ENCODE peak calls at places on chromosomes 11 and 22, in four cellular contexts. H is IMR-90, W is mesendoderm, E is H9. Y is an unnamed sample.

GRCh38 chr11:20731676-20732075 is 62.3 kb downstream of the NELL1 start:
- DNase-seq in H (no peak), W (no peak), E (no peak), Y (no peak)

GRCh38 chr22:17804331-17805080 is 30.2 kb upstream of the BID start:
- DNase-seq in H (no peak), W (peak; percentile 61), E (no peak), Y (peak; percentile 93)

GRCh38 chr11:116691779-116692178 is 81.0 kb downstream of the BUD13 start:
- DNase-seq in H (peak; percentile 6), W (peak; percentile 53), E (peak; percentile 78), Y (no peak)

GRCh38 chr11:22416462-22416861 is 78.3 kb downstream of the SLC17A6 start:
- DNase-seq in H (no peak), W (no peak), E (no peak), Y (peak; percentile 49)

GRCh38 chr11:86588566-86589090 is 83.8 kb downstream of the ME3 start:
- DNase-seq in H (no peak), W (peak; percentile 53), E (no peak), Y (no peak)

GRCh38 chr11:134527382-134528243 is 115.6 kb upstream of the B3GAT1 start:
- DNase-seq in H (no peak), W (no peak), E (peak; percentile 30), Y (no peak)

GRCh38 chr11:5620606-5621521 is 3.9 kb upstream of the TRIM34 start:
- DNase-seq in H (peak; percentile 95), W (peak; percentile 60), E (no peak), Y (peak; percentile 96)

GRCh38 chr11:46302866-46303265 is 25.4 kb downstream of the CREB3L1 start:
- DNase-seq in H (no peak), W (no peak), E (no peak), Y (no peak)

GRCh38 chr22:35099883-35100282 is 33.9 kb downstream of the ISX start:
- DNase-seq in H (no peak), W (no peak), E (no peak), Y (no peak)

GRCh38 chr11:59174664-59175033 is 2.7 kb downstream of the DTX4 start:
- DNase-seq in H (peak; percentile 70), W (peak; percentile 25), E (no peak), Y (peak; percentile 97)

GRCh38 chr11:121337740-121338272 is 45.2 kb downstream of the SC5D start:
- DNase-seq in H (no peak), W (no peak), E (no peak), Y (no peak)

GRCh38 chr22:30968015-30968923 is at the start of gene MORC2:
- DNase-seq in H (peak; percentile 15), W (peak; percentile 88), E (peak; percentile 86), Y (peak; percentile 72)

GRCh38 chr11:63911876-63912275 is 5.1 kb downstream of the RCOR2 start:
- DNase-seq in H (no peak), W (no peak), E (no peak), Y (no peak)

GRCh38 chr11:130069684-130070108 is at the start of gene APLP2:
- DNase-seq in H (peak; percentile 97), W (peak; percentile 99), E (peak; percentile 99), Y (peak; percentile 98)

DNA sequence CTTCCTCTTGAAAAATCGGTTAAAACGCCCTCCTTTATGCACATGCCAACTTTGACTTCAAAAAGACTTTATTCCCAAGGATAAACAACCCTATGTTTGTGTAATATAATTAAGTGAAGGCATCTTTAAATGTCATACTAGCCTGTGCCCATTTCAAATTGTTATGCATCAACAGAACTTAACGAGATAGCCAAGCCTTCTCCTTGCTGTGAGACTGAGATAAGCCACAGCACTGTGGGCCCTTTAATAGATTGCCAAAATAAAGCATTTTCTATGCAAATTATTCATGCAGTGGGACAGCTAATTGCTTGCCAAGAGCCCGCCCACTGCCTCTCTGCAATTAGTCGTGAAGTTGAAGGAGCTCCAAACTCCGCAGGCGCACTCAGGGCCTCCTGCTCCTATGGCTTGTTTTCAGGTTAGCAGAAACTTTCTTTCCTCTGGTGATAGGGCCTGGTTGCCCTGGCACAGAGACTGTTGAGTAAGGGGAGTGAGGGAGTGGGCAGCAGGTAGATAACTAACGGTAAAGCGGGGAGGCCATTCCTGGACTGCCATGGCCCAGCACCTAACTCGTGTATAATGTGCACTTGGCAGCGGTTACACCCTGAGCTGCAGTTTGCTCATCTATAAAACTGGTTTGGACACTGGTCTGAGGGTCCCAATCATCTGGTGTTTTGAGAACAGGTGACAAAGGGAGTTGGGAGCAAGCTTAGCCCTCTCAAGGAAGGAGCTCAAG is 33.8 kb upstream of the RIC3 start:
- DNase-seq in H (no peak), W (no peak), E (peak; percentile 17), Y (no peak)
- H2AK5ac ChIP-seq in H (no peak overlapping the region), W (no peak overlapping the region), E (no peak overlapping the region), Y (no peak overlapping the region)

GRCh38 chr11:69437876-69438205 is 43.6 kb upstream of the LINC01488 start:
- DNase-seq in H (no peak), W (no peak), E (no peak), Y (no peak)

GRCh38 chr11:69437001-69437875 is 44.2 kb upstream of the LINC01488 start:
- DNase-seq in H (no peak), W (peak; percentile 91), E (peak; percentile 89), Y (peak; percentile 97)

GRCh38 chr11:69439127-69439526 is 42.3 kb upstream of the LINC01488 start:
- DNase-seq in H (no peak), W (peak; percentile 47), E (peak; percentile 81), Y (no peak)

GRCh38 chr11:69439651-69440464 is 41.6 kb upstream of the LINC01488 start:
- DNase-seq in H (peak; percentile 53), W (no peak), E (no peak), Y (peak; percentile 60)

GRCh38 chr11:69438286-69438920 is 43.1 kb upstream of the LINC01488 start:
- DNase-seq in H (no peak), W (no peak), E (no peak), Y (no peak)
- H2BK120ac ChIP-seq in H (no peak overlapping the region), W (no peak overlapping the region), E (no peak overlapping the region), Y (peak overlapping the region; percentile 83)

GRCh38 chr11:67416416-67417335 is 1.2 kb downstream of the CARNS1 start:
- DNase-seq in H (no peak), W (peak; percentile 28), E (no peak), Y (no peak)
- H2AK5ac ChIP-seq in H (no peak overlapping the region), W (no peak overlapping the region), E (no peak overlapping the region), Y (no peak overlapping the region)

GRCh38 chr11:9757809-9758675 is 94.2 kb downstream of the SWAP70 start:
- DNase-seq in H (peak; percentile 72), W (peak; percentile 83), E (peak; percentile 80), Y (peak; percentile 90)
- H2BK120ac ChIP-seq in H (peak overlapping the region; percentile 99), W (no peak overlapping the region), E (no peak overlapping the region), Y (peak overlapping the region; percentile 98)

DNA sequence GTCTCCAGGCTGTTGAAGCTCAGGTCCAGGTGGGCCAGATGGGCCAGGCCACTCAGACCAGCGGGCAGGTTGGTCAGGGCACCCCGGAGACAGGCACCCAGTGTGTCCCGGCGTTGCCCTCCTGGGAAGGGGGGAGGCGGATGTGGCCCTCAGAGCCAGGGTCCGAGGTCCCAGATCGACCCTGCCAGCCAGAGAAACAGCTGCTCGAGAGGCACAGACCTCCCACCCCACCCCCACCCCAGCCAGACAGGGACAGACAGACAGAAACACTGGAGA is 1.6 kb downstream of the PIDD1 start:
- DNase-seq in H (no peak), W (no peak), E (no peak), Y (no peak)
- H2AK5ac ChIP-seq in H (peak overlapping the region; percentile 35), W (no peak overlapping the region), E (no peak overlapping the region), Y (no peak overlapping the region)

GRCh38 chr22:26134654-26135330 is 34.5 kb upstream of the SEZ6L start:
- DNase-seq in H (no peak), W (peak; percentile 29), E (no peak), Y (no peak)
- H2BK120ac ChIP-seq in H (no peak overlapping the region), W (no peak overlapping the region), E (no peak overlapping the region), Y (no peak overlapping the region)

DNA sequence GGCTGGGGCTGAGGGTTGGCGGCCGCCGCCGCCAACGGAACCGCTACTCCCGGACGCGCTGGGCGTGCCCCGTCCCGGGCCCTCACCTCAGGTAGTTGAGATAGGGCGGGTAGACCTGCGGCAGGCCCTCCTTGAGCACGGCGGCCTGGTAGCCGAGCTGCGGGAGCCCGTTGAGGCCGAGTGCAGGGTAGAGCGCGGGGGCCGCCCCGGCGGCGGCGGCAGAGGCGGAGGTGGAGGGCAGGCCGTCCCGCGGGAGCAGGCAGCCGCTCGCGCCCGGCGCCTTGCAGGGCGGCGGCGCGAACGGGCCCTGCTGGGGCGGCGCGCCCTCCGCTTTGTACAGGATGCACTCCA is 2.3 kb downstream of the PGR start:
- DNase-seq in H (no peak), W (peak; percentile 49), E (peak; percentile 50), Y (no peak)
- H2AK5ac ChIP-seq in H (no peak overlapping the region), W (no peak overlapping the region), E (no peak overlapping the region), Y (no peak overlapping the region)

GRCh38 chr11:72039108-72039850 is 40.6 kb downstream of the IL18BP start:
- DNase-seq in H (peak; percentile 60), W (no peak), E (no peak), Y (no peak)

GRCh38 chr11:72040497-72041363 is 39.6 kb downstream of the NUMA1 start:
- DNase-seq in H (peak; percentile 95), W (peak; percentile 87), E (peak; percentile 71), Y (peak; percentile 41)

GRCh38 chr11:72042059-72042425 is 38.3 kb downstream of the NUMA1 start:
- DNase-seq in H (no peak), W (no peak), E (no peak), Y (no peak)

GRCh38 chr11:72038491-72038890 is 39.8 kb downstream of the IL18BP start:
- DNase-seq in H (peak; percentile 72), W (no peak), E (no peak), Y (no peak)

GRCh38 chr11:72041364-72042058 is 38.8 kb downstream of the NUMA1 start:
- DNase-seq in H (peak; percentile 75), W (peak; percentile 54), E (peak; percentile 61), Y (no peak)
- H2BK120ac ChIP-seq in H (peak overlapping the region; percentile 87), W (no peak overlapping the region), E (no peak overlapping the region), Y (peak overlapping the region; percentile 49)

GRCh38 chr11:45178223-45178622 is 31.8 kb downstream of the PRDM11 start:
- DNase-seq in H (no peak), W (no peak), E (no peak), Y (no peak)

GRCh38 chr11:45179686-45180085 is 33.2 kb downstream of the PRDM11 start:
- DNase-seq in H (no peak), W (no peak), E (no peak), Y (no peak)

GRCh38 chr11:45180888-45181594 is 34.6 kb downstream of the PRDM11 start:
- DNase-seq in H (peak; percentile 41), W (peak; percentile 45), E (peak; percentile 69), Y (no peak)

GRCh38 chr11:45180158-45180887 is 33.9 kb downstream of the PRDM11 start:
- DNase-seq in H (no peak), W (peak; percentile 62), E (peak; percentile 67), Y (peak; percentile 21)

GRCh38 chr11:45178890-45179663 is 32.6 kb downstream of the PRDM11 start:
- DNase-seq in H (peak; percentile 71), W (peak; percentile 25), E (no peak), Y (peak; percentile 2)
- H2AK5ac ChIP-seq in H (peak overlapping the region; percentile 3), W (no peak overlapping the region), E (no peak overlapping the region), Y (no peak overlapping the region)